ENCODE peak calls at places on chromosomes 3 and 15, in seven cellular contexts. One of them, this sample, is unnamed.

GRCh38 chr3:160038862-160039562 is 50.4 kb downstream of the IL12A start:
- DNase-seq in WERI-Rb-1: no peak
- DNase-seq in IMR-90: no peak
- DNase-seq in bronchial epithelial cell: peak; percentile 9
- DNase-seq in cardiac muscle cell: peak; percentile 27
- DNase-seq in body of pancreas: peak; percentile 72
- DNase-seq in Peyer's patch: no peak
- DNase-seq in this sample: peak; percentile 65

GRCh38 chr3:172846103-172846561 is 95.6 kb downstream of the ECT2 start:
- DNase-seq in Peyer's patch: no peak
- DNase-seq in cardiac muscle cell: no peak
- DNase-seq in body of pancreas: no peak
- DNase-seq in WERI-Rb-1: no peak
- DNase-seq in IMR-90: no peak
- DNase-seq in bronchial epithelial cell: no peak
- DNase-seq in this sample: no peak

GRCh38 chr3:40505599-40506462 is at the start of gene ZNF620:
- DNase-seq in Peyer's patch: peak; percentile 58
- DNase-seq in cardiac muscle cell: peak; percentile 68
- DNase-seq in WERI-Rb-1: peak; percentile 95
- DNase-seq in body of pancreas: peak; percentile 93
- DNase-seq in bronchial epithelial cell: no peak
- DNase-seq in IMR-90: peak; percentile 54
- DNase-seq in this sample: peak; percentile 84

GRCh38 chr3:39177708-39178332 is 14.6 kb downstream of the XIRP1 start:
- DNase-seq in bronchial epithelial cell: peak; percentile 86
- DNase-seq in cardiac muscle cell: peak; percentile 98
- DNase-seq in body of pancreas: peak; percentile 91
- DNase-seq in IMR-90: peak; percentile 97
- DNase-seq in Peyer's patch: peak; percentile 86
- DNase-seq in WERI-Rb-1: peak; percentile 66
- DNase-seq in this sample: peak; percentile 54

GRCh38 chr15:48143856-48144255 is 23.1 kb downstream of the SLC24A5 start:
- DNase-seq in WERI-Rb-1: no peak
- DNase-seq in cardiac muscle cell: no peak
- DNase-seq in Peyer's patch: no peak
- DNase-seq in bronchial epithelial cell: peak; percentile 86
- DNase-seq in body of pancreas: no peak
- DNase-seq in IMR-90: peak; percentile 24
- DNase-seq in this sample: no peak

GRCh38 chr3:181326637-181327223 is 337.2 kb upstream of the DNAJC19 start:
- DNase-seq in IMR-90: no peak
- DNase-seq in body of pancreas: no peak
- DNase-seq in cardiac muscle cell: peak; percentile 24
- DNase-seq in WERI-Rb-1: no peak
- DNase-seq in bronchial epithelial cell: peak; percentile 35
- DNase-seq in Peyer's patch: no peak
- DNase-seq in this sample: peak; percentile 22

GRCh38 chr15:57133127-57133968 is 214.9 kb downstream of the TCF12 start:
- DNase-seq in body of pancreas: peak; percentile 81
- DNase-seq in Peyer's patch: no peak
- DNase-seq in cardiac muscle cell: no peak
- DNase-seq in IMR-90: peak; percentile 34
- DNase-seq in WERI-Rb-1: peak; percentile 87
- DNase-seq in bronchial epithelial cell: no peak
- DNase-seq in this sample: peak; percentile 32

GRCh38 chr3:150135321-150135721 is 164.6 kb upstream of the PFN2 start:
- DNase-seq in Peyer's patch: no peak
- DNase-seq in WERI-Rb-1: no peak
- DNase-seq in IMR-90: peak; percentile 15
- DNase-seq in cardiac muscle cell: no peak
- DNase-seq in bronchial epithelial cell: no peak
- DNase-seq in body of pancreas: no peak
- DNase-seq in this sample: no peak

GRCh38 chr3:12180218-12180617 is 21.5 kb upstream of the TIMP4 start:
- DNase-seq in Peyer's patch: no peak
- DNase-seq in bronchial epithelial cell: peak; percentile 78
- DNase-seq in WERI-Rb-1: no peak
- DNase-seq in body of pancreas: peak; percentile 63
- DNase-seq in IMR-90: peak; percentile 67
- DNase-seq in cardiac muscle cell: peak; percentile 91
- DNase-seq in this sample: peak; percentile 66

GRCh38 chr3:115792206-115792955 is 169.1 kb downstream of the GAP43 start:
- DNase-seq in cardiac muscle cell: no peak
- DNase-seq in WERI-Rb-1: no peak
- DNase-seq in bronchial epithelial cell: peak; percentile 15
- DNase-seq in Peyer's patch: no peak
- DNase-seq in body of pancreas: no peak
- DNase-seq in IMR-90: peak; percentile 52
- DNase-seq in this sample: no peak

GRCh38 chr3:144164352-144164751 is 192.7 kb downstream of the DIPK2A start:
- DNase-seq in bronchial epithelial cell: no peak
- DNase-seq in cardiac muscle cell: no peak
- DNase-seq in body of pancreas: no peak
- DNase-seq in WERI-Rb-1: no peak
- DNase-seq in Peyer's patch: no peak
- DNase-seq in IMR-90: no peak
- DNase-seq in this sample: no peak

GRCh38 chr3:75144396-75144795 is 519.7 kb upstream of the FRG2C start:
- DNase-seq in Peyer's patch: no peak
- DNase-seq in bronchial epithelial cell: no peak
- DNase-seq in WERI-Rb-1: no peak
- DNase-seq in cardiac muscle cell: no peak
- DNase-seq in body of pancreas: no peak
- DNase-seq in IMR-90: no peak
- DNase-seq in this sample: no peak

GRCh38 chr3:171155122-171155700 is 128.7 kb upstream of the SLC2A2 start:
- DNase-seq in Peyer's patch: no peak
- DNase-seq in WERI-Rb-1: no peak
- DNase-seq in cardiac muscle cell: no peak
- DNase-seq in IMR-90: no peak
- DNase-seq in bronchial epithelial cell: peak; percentile 35
- DNase-seq in body of pancreas: no peak
- DNase-seq in this sample: no peak

GRCh38 chr3:149390316-149390715 is 12.9 kb upstream of the TM4SF1 start:
- DNase-seq in IMR-90: no peak
- DNase-seq in Peyer's patch: no peak
- DNase-seq in cardiac muscle cell: no peak
- DNase-seq in body of pancreas: no peak
- DNase-seq in WERI-Rb-1: no peak
- DNase-seq in bronchial epithelial cell: peak; percentile 63
- DNase-seq in this sample: no peak

GRCh38 chr15:95839367-95839782 is 491.1 kb upstream of the NR2F2 start:
- DNase-seq in WERI-Rb-1: no peak
- DNase-seq in IMR-90: no peak
- DNase-seq in Peyer's patch: no peak
- DNase-seq in cardiac muscle cell: peak; percentile 18
- DNase-seq in body of pancreas: no peak
- DNase-seq in bronchial epithelial cell: no peak
- DNase-seq in this sample: no peak

GRCh38 chr15:40388941-40389823 is 6.7 kb downstream of the KNSTRN start:
- DNase-seq in body of pancreas: no peak
- DNase-seq in bronchial epithelial cell: peak; percentile 40
- DNase-seq in WERI-Rb-1: no peak
- DNase-seq in Peyer's patch: no peak
- DNase-seq in cardiac muscle cell: peak; percentile 74
- DNase-seq in IMR-90: no peak
- DNase-seq in this sample: no peak

GRCh38 chr3:141914311-141914710 is 37.9 kb downstream of the ATP1B3 start:
- DNase-seq in bronchial epithelial cell: no peak
- DNase-seq in body of pancreas: no peak
- DNase-seq in Peyer's patch: no peak
- DNase-seq in cardiac muscle cell: no peak
- DNase-seq in WERI-Rb-1: no peak
- DNase-seq in IMR-90: peak; percentile 23
- DNase-seq in this sample: no peak

GRCh38 chr15:46442196-46442595 is 807.4 kb downstream of the SQOR start:
- DNase-seq in WERI-Rb-1: no peak
- DNase-seq in IMR-90: no peak
- DNase-seq in cardiac muscle cell: no peak
- DNase-seq in body of pancreas: no peak
- DNase-seq in bronchial epithelial cell: peak; percentile 3
- DNase-seq in Peyer's patch: no peak
- DNase-seq in this sample: no peak

GRCh38 chr3:126355777-126356372 is 1.3 kb downstream of the KLF15 start:
- DNase-seq in Peyer's patch: peak; percentile 68
- DNase-seq in cardiac muscle cell: peak; percentile 98
- DNase-seq in bronchial epithelial cell: no peak
- DNase-seq in IMR-90: peak; percentile 52
- DNase-seq in WERI-Rb-1: peak; percentile 92
- DNase-seq in body of pancreas: peak; percentile 99
- DNase-seq in this sample: peak; percentile 98

DNA sequence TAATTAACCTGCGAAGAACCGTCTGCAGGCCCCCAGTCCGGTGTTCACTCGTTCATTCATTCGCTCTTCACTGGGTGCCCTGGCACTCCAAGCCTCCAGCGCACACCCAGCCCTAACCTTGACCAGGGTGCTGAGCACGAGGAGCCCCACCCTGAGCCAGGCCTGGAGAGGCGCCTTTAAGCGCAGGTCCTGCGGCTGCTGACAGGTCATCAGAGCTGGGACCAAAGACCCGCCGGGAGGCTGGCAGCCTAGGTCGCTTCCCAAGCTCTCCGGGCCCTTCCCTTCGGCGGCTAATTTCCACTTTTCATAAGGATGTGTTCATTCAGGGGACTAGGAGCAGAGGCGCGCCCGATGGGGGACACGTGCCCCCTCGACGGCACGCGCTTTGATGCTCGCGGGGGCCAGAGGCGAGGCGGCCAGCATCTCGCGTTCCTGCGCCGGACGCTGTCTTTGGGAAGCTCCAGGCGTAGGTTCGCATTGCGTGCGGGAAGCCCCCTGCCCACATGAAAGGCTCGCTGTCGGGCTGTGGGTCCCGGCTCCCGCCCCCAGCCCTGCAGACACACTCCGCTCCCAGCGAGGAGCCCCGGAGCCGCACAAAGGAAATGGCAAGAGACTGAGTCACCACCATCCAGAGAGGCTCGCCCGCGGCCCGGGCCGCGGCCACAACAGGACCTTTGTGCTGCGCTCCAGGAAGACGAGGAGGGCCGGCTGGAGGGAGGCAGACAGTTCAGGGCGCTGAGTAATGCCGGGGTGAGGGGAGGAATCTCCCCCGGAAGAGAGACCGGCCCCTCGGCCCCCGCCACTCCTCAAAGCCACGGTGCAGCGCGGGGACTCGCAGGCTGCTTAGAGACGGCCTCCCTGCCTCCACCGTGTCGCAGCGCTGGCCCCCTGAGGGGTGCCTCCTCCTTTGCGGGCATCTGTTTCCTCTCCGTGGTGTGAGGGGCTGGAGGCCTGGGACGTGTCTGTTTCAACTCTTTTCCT is 266.4 kb upstream of the HES1 start:
- DNase-seq in IMR-90: peak; percentile 91
- DNase-seq in bronchial epithelial cell: peak; percentile 61
- DNase-seq in Peyer's patch: no peak
- DNase-seq in body of pancreas: no peak
- DNase-seq in cardiac muscle cell: peak; percentile 81
- DNase-seq in WERI-Rb-1: no peak
- DNase-seq in this sample: no peak
- H3K4me3 ChIP-seq in IMR-90: no peak overlapping the region
- H3K4me3 ChIP-seq in bronchial epithelial cell: no peak overlapping the region
- H3K4me3 ChIP-seq in Peyer's patch: no peak overlapping the region
- H3K4me3 ChIP-seq in body of pancreas: no peak overlapping the region
- H3K4me3 ChIP-seq in cardiac muscle cell: no peak overlapping the region
- H3K4me3 ChIP-seq in WERI-Rb-1: no peak overlapping the region
- H3K4me3 ChIP-seq in this sample: no peak overlapping the region

GRCh38 chr15:66085128-66085527 is 168.4 kb downstream of the MEGF11 start:
- DNase-seq in cardiac muscle cell: no peak
- DNase-seq in body of pancreas: no peak
- DNase-seq in IMR-90: no peak
- DNase-seq in bronchial epithelial cell: no peak
- DNase-seq in Peyer's patch: no peak
- DNase-seq in WERI-Rb-1: peak; percentile 45
- DNase-seq in this sample: peak; percentile 56
- TF ChIP-seq CTCF in cardiac muscle cell: no peak
- TF ChIP-seq CTCF in body of pancreas: no peak
- TF ChIP-seq CTCF in IMR-90: no peak
- TF ChIP-seq CTCF in bronchial epithelial cell: peak; percentile 2
- TF ChIP-seq CTCF in Peyer's patch: no peak
- TF ChIP-seq CTCF in WERI-Rb-1: peak; percentile 48
- TF ChIP-seq CTCF in this sample: peak; percentile 46

GRCh38 chr3:42214064-42214463 is 51.9 kb downstream of the CCK start:
- DNase-seq in body of pancreas: no peak
- DNase-seq in Peyer's patch: no peak
- DNase-seq in IMR-90: no peak
- DNase-seq in WERI-Rb-1: no peak
- DNase-seq in bronchial epithelial cell: no peak
- DNase-seq in cardiac muscle cell: no peak
- DNase-seq in this sample: no peak
- H3K36me3 ChIP-seq in body of pancreas: no peaks in the 10 kb centered on the region
- H3K36me3 ChIP-seq in Peyer's patch: peaks cover 69% of the 10 kb centered on the region
- H3K36me3 ChIP-seq in IMR-90: peaks cover 6% of the 10 kb centered on the region
- H3K36me3 ChIP-seq in WERI-Rb-1: peaks cover 34% of the 10 kb centered on the region
- H3K36me3 ChIP-seq in bronchial epithelial cell: peaks cover 9% of the 10 kb centered on the region
- H3K36me3 ChIP-seq in cardiac muscle cell: peaks cover 1% of the 10 kb centered on the region
- H3K36me3 ChIP-seq in this sample: no peaks in the 10 kb centered on the region

GRCh38 chr3:142981108-142981507 is 17.6 kb upstream of the PAQR9 start:
- DNase-seq in WERI-Rb-1: peak; percentile 26
- DNase-seq in IMR-90: no peak
- DNase-seq in body of pancreas: no peak
- DNase-seq in cardiac muscle cell: no peak
- DNase-seq in bronchial epithelial cell: no peak
- DNase-seq in Peyer's patch: no peak
- DNase-seq in this sample: no peak
- H3K4me3 ChIP-seq in WERI-Rb-1: no peak overlapping the region
- H3K4me3 ChIP-seq in IMR-90: no peak overlapping the region
- H3K4me3 ChIP-seq in body of pancreas: no peak overlapping the region
- H3K4me3 ChIP-seq in cardiac muscle cell: no peak overlapping the region
- H3K4me3 ChIP-seq in bronchial epithelial cell: no peak overlapping the region
- H3K4me3 ChIP-seq in Peyer's patch: no peak overlapping the region
- H3K4me3 ChIP-seq in this sample: no peak overlapping the region

This sample was measured in BE2C.